ENCODE peak calls at places on chromosomes 4 and X, in five cellular contexts. One of them, this sample, is unnamed.

GRCh38 chrX:100512471-100512870 is 72.3 kb upstream of the TNMD start:
- DNase-seq in cardiac muscle cell: peak; percentile 22
- DNase-seq in aorta: no peak
- DNase-seq in hepatocyte: peak; percentile 10
- DNase-seq in H7: peak; percentile 23
- DNase-seq in this sample: no peak

GRCh38 chr4:91935217-91935616 is 368.5 kb upstream of the GRID2 start:
- DNase-seq in cardiac muscle cell: no peak
- DNase-seq in aorta: no peak
- DNase-seq in hepatocyte: peak; percentile 23
- DNase-seq in H7: no peak
- DNase-seq in this sample: no peak

GRCh38 chrX:120561634-120562568 is 1.1 kb upstream of the CUL4B start:
- DNase-seq in cardiac muscle cell: no peak
- DNase-seq in aorta: no peak
- DNase-seq in hepatocyte: no peak
- DNase-seq in H7: no peak
- DNase-seq in this sample: no peak

GRCh38 chrX:355329-356050 is 31.2 kb downstream of the PPP2R3B start:
- DNase-seq in cardiac muscle cell: no peak
- DNase-seq in aorta: peak; percentile 55
- DNase-seq in hepatocyte: no peak
- DNase-seq in H7: no peak
- DNase-seq in this sample: no peak

GRCh38 chr4:83568057-83568456 is 32.1 kb downstream of the GPAT3 start:
- DNase-seq in cardiac muscle cell: no peak
- DNase-seq in aorta: no peak
- DNase-seq in hepatocyte: no peak
- DNase-seq in H7: no peak
- DNase-seq in this sample: no peak

GRCh38 chr4:105179539-105180401 is 33.1 kb downstream of the TET2 start:
- DNase-seq in cardiac muscle cell: no peak
- DNase-seq in aorta: no peak
- DNase-seq in hepatocyte: peak; percentile 30
- DNase-seq in H7: no peak
- DNase-seq in this sample: no peak

GRCh38 chr4:177239475-177239874 is 70.2 kb upstream of the NEIL3 start:
- DNase-seq in cardiac muscle cell: no peak
- DNase-seq in aorta: no peak
- DNase-seq in hepatocyte: no peak
- DNase-seq in H7: no peak
- DNase-seq in this sample: no peak

GRCh38 chr4:119290598-119290997 is 31.3 kb downstream of the FABP2 start:
- DNase-seq in cardiac muscle cell: no peak
- DNase-seq in aorta: no peak
- DNase-seq in hepatocyte: peak; percentile 15
- DNase-seq in H7: no peak
- DNase-seq in this sample: no peak

GRCh38 chr4:6612961-6613675 is 27.4 kb upstream of the MRFAP1 start:
- DNase-seq in cardiac muscle cell: no peak
- DNase-seq in aorta: peak; percentile 5
- DNase-seq in hepatocyte: no peak
- DNase-seq in H7: peak; percentile 53
- DNase-seq in this sample: no peak

GRCh38 chr4:7964459-7964858 is 24.8 kb upstream of the AFAP1 start:
- DNase-seq in cardiac muscle cell: no peak
- DNase-seq in aorta: no peak
- DNase-seq in hepatocyte: no peak
- DNase-seq in H7: no peak
- DNase-seq in this sample: no peak

GRCh38 chr4:77619408-77619807 is 13.8 kb downstream of the CXCL13 start:
- DNase-seq in cardiac muscle cell: no peak
- DNase-seq in aorta: no peak
- DNase-seq in hepatocyte: no peak
- DNase-seq in H7: no peak
- DNase-seq in this sample: no peak

GRCh38 chr4:186700746-186701145 is 22.9 kb downstream of the FAT1 start:
- DNase-seq in cardiac muscle cell: no peak
- DNase-seq in aorta: peak; percentile 91
- DNase-seq in hepatocyte: no peak
- DNase-seq in H7: no peak
- DNase-seq in this sample: no peak

GRCh38 chr4:131526686-131527085 is 1622.4 kb upstream of the PCDH10 start:
- DNase-seq in cardiac muscle cell: no peak
- DNase-seq in aorta: no peak
- DNase-seq in hepatocyte: no peak
- DNase-seq in H7: no peak
- DNase-seq in this sample: no peak

GRCh38 chr4:62644372-62644771 is 1444.2 kb downstream of the ADGRL3 start:
- DNase-seq in cardiac muscle cell: peak; percentile 60
- DNase-seq in aorta: no peak
- DNase-seq in hepatocyte: peak; percentile 19
- DNase-seq in H7: peak; percentile 2
- DNase-seq in this sample: no peak

GRCh38 chr4:152981278-152981677 is 45.2 kb downstream of the FHDC1 start:
- DNase-seq in cardiac muscle cell: no peak
- DNase-seq in aorta: no peak
- DNase-seq in hepatocyte: no peak
- DNase-seq in H7: peak; percentile 40
- DNase-seq in this sample: no peak

GRCh38 chr4:98314791-98315565 is 53.8 kb downstream of the RAP1GDS1 start:
- DNase-seq in cardiac muscle cell: no peak
- DNase-seq in aorta: no peak
- DNase-seq in hepatocyte: no peak
- DNase-seq in H7: no peak
- DNase-seq in this sample: no peak

GRCh38 chr4:73770917-73771316 is 30.5 kb downstream of the CXCL8 start:
- DNase-seq in cardiac muscle cell: no peak
- DNase-seq in aorta: no peak
- DNase-seq in hepatocyte: no peak
- DNase-seq in H7: no peak
- DNase-seq in this sample: no peak

GRCh38 chr4:86970447-86971354 is 35.9 kb downstream of the AFF1 start:
- DNase-seq in cardiac muscle cell: peak; percentile 58
- DNase-seq in aorta: no peak
- DNase-seq in hepatocyte: no peak
- DNase-seq in H7: no peak
- DNase-seq in this sample: no peak

GRCh38 chrX:21958888-21959287 is 18.4 kb downstream of the SMS start:
- DNase-seq in cardiac muscle cell: no peak
- DNase-seq in aorta: no peak
- DNase-seq in hepatocyte: no peak
- DNase-seq in H7: no peak
- DNase-seq in this sample: no peak

GRCh38 chr4:171007618-171008390 is 805.4 kb upstream of the GALNTL6 start:
- DNase-seq in cardiac muscle cell: no peak
- DNase-seq in aorta: no peak
- DNase-seq in hepatocyte: no peak
- DNase-seq in H7: no peak
- DNase-seq in this sample: no peak

GRCh38 chr4:179467890-179468289 is 2025.7 kb upstream of the AGA start:
- DNase-seq in cardiac muscle cell: no peak
- DNase-seq in aorta: no peak
- DNase-seq in hepatocyte: no peak
- DNase-seq in H7: no peak
- DNase-seq in this sample: no peak

GRCh38 chr4:152795891-152796290 is 16.1 kb downstream of the ARFIP1 start:
- DNase-seq in cardiac muscle cell: no peak
- DNase-seq in aorta: no peak
- DNase-seq in hepatocyte: no peak
- DNase-seq in H7: no peak
- DNase-seq in this sample: no peak

GRCh38 chr4:74855879-74856278 is 61.6 kb upstream of the BTC start:
- DNase-seq in cardiac muscle cell: no peak
- DNase-seq in aorta: no peak
- DNase-seq in hepatocyte: no peak
- DNase-seq in H7: no peak
- DNase-seq in this sample: no peak

GRCh38 chr4:48343531-48343930 is 2.2 kb downstream of the SLAIN2 start:
- DNase-seq in cardiac muscle cell: peak; percentile 12
- DNase-seq in aorta: no peak
- DNase-seq in hepatocyte: no peak
- DNase-seq in H7: no peak
- DNase-seq in this sample: no peak
- H3K4me3 ChIP-seq in cardiac muscle cell: peak overlapping the region; percentile 94
- H3K4me3 ChIP-seq in aorta: peak overlapping the region; percentile 98
- H3K4me3 ChIP-seq in hepatocyte: peak overlapping the region; percentile 88
- H3K4me3 ChIP-seq in H7: no peak overlapping the region
- H3K4me3 ChIP-seq in this sample: peak overlapping the region; percentile 96

DNA sequence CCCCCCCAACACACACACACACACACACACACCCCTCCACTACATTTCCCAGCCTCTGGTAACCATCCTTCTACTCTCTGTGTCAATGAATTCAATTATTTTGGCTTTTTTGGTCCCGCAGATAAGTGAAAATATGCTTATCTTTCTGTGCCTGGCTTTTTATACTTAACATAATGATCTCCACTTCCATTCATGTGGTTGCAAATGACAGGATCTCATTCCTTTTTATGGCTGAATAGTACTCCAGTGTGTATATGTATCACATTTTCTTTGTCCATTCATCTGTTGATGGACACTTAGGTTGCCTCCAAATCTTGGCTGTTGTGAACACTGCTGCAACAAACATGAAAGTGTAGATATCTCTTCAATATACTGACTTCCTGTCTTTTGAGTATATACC is 59.8 kb downstream of the PDLIM5 start:
- DNase-seq in cardiac muscle cell: no peak
- DNase-seq in aorta: no peak
- DNase-seq in hepatocyte: no peak
- DNase-seq in H7: no peak
- DNase-seq in this sample: no peak
- H3K27me3 ChIP-seq in cardiac muscle cell: no peaks in the 10 kb centered on the region
- H3K27me3 ChIP-seq in aorta: no peaks in the 10 kb centered on the region
- H3K27me3 ChIP-seq in hepatocyte: no peaks in the 10 kb centered on the region
- H3K27me3 ChIP-seq in H7: no peaks in the 10 kb centered on the region
- H3K27me3 ChIP-seq in this sample: no peaks in the 10 kb centered on the region

GRCh38 chr4:88696620-88697019 is 1.0 kb downstream of the NAP1L5 start:
- DNase-seq in cardiac muscle cell: no peak
- DNase-seq in aorta: no peak
- DNase-seq in hepatocyte: no peak
- DNase-seq in H7: no peak
- DNase-seq in this sample: no peak
- H3K4me3 ChIP-seq in cardiac muscle cell: no peak overlapping the region
- H3K4me3 ChIP-seq in aorta: no peak overlapping the region
- H3K4me3 ChIP-seq in hepatocyte: peak overlapping the region; percentile 40
- H3K4me3 ChIP-seq in H7: no peak overlapping the region
- H3K4me3 ChIP-seq in this sample: peak overlapping the region; percentile 62

GRCh38 chr4:140875751-140876389 is 119.7 kb upstream of the TBC1D9 start:
- DNase-seq in cardiac muscle cell: no peak
- DNase-seq in aorta: no peak
- DNase-seq in hepatocyte: no peak
- DNase-seq in H7: no peak
- DNase-seq in this sample: no peak
- H3K27me3 ChIP-seq in cardiac muscle cell: no peaks in the 10 kb centered on the region
- H3K27me3 ChIP-seq in aorta: no peaks in the 10 kb centered on the region
- H3K27me3 ChIP-seq in hepatocyte: no peaks in the 10 kb centered on the region
- H3K27me3 ChIP-seq in H7: no peaks in the 10 kb centered on the region
- H3K27me3 ChIP-seq in this sample: no peaks in the 10 kb centered on the region

GRCh38 chr4:830776-831482 is 5.0 kb upstream of the CPLX1 start:
- DNase-seq in cardiac muscle cell: no peak
- DNase-seq in aorta: peak; percentile 45
- DNase-seq in hepatocyte: no peak
- DNase-seq in H7: peak; percentile 39
- DNase-seq in this sample: peak; percentile 35
- H3K4me3 ChIP-seq in cardiac muscle cell: no peak overlapping the region
- H3K4me3 ChIP-seq in aorta: no peak overlapping the region
- H3K4me3 ChIP-seq in hepatocyte: no peak overlapping the region
- H3K4me3 ChIP-seq in H7: no peak overlapping the region
- H3K4me3 ChIP-seq in this sample: no peak overlapping the region

DNA sequence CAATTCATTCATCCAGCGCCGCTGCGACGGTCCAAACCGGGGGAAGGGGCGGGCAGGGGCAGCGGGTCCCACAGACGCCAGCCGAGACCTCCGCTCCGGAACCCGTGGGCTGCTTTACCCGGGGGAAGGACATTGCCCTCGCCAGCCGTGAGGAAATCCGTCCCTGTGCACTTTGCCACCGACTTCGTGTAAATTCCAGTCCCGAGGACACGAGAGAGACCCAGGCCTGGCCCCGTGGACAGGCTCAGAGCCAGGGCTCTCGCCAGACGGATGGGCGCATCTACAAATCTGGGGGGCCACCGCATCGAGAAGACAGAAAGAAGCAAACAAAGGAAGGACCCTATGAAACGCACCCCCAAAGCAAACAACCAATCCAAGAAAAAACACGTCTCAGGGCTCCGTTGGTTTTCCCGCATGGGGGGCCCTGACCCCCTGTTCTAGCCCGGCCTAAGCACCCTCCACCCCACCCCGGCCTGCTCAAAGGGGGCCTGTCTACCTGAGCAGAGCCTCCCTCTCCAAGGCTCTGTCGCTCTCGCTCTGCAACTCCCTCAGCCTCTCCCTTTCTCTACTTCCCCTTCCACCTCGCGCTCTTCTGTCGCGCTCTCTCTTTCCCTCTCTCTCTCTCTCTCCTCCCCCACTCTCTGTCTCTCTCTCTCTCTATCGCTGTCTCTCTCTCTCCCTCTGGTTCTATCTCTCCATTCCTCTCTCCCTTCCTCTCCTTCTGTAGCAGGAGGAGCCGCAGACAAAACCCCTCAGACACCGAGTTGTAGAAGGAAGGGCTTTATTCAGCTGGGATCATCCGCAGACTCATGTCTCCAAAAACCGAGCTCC is 11.3 kb downstream of the FRG2 start:
- DNase-seq in cardiac muscle cell: no peak
- DNase-seq in aorta: no peak
- DNase-seq in hepatocyte: no peak
- DNase-seq in H7: peak; percentile 62
- DNase-seq in this sample: no peak
- H3K27me3 ChIP-seq in cardiac muscle cell: peaks cover 93% of the 10 kb centered on the region
- H3K27me3 ChIP-seq in aorta: no peaks in the 10 kb centered on the region
- H3K27me3 ChIP-seq in hepatocyte: peaks cover 40% of the 10 kb centered on the region
- H3K27me3 ChIP-seq in H7: peaks cover 82% of the 10 kb centered on the region
- H3K27me3 ChIP-seq in this sample: peaks cover 62% of the 10 kb centered on the region

GRCh38 chrX:143998261-143998660 is 114.4 kb downstream of the UBE2NL start:
- DNase-seq in cardiac muscle cell: no peak
- DNase-seq in aorta: peak; percentile 53
- DNase-seq in hepatocyte: no peak
- DNase-seq in H7: no peak
- DNase-seq in this sample: no peak
- H3K4me3 ChIP-seq in cardiac muscle cell: no peak overlapping the region
- H3K4me3 ChIP-seq in aorta: no peak overlapping the region
- H3K4me3 ChIP-seq in hepatocyte: no peak overlapping the region
- H3K4me3 ChIP-seq in H7: no peak overlapping the region
- H3K4me3 ChIP-seq in this sample: no peak overlapping the region

GRCh38 chr4:23674694-23675093 is 215.2 kb downstream of the PPARGC1A start:
- DNase-seq in cardiac muscle cell: no peak
- DNase-seq in aorta: no peak
- DNase-seq in hepatocyte: no peak
- DNase-seq in H7: no peak
- DNase-seq in this sample: no peak
- H3K27me3 ChIP-seq in cardiac muscle cell: no peaks in the 10 kb centered on the region
- H3K27me3 ChIP-seq in aorta: no peaks in the 10 kb centered on the region
- H3K27me3 ChIP-seq in hepatocyte: no peaks in the 10 kb centered on the region
- H3K27me3 ChIP-seq in H7: no peaks in the 10 kb centered on the region
- H3K27me3 ChIP-seq in this sample: no peaks in the 10 kb centered on the region